ENCODE peak calls at places on chromosomes 1 and 21, in five cellular contexts. T is upper lobe of left lung, B is lower leg skin, N is right lobe of liver, V is esophagus muscularis mucosa. C is an unnamed sample.

GRCh38 chr1:205939690-205940330 is 3.4 kb downstream of the SLC26A9 start:
- DNase-seq in T (no peak), B (no peak), N (no peak), V (no peak), C (peak; percentile 68)

GRCh38 chr1:147890177-147890790 is 12.3 kb upstream of the GJA8 start:
- DNase-seq in T (peak; percentile 94), B (peak; percentile 24), N (peak; percentile 60), V (peak; percentile 92), C (peak; percentile 74)

GRCh38 chr1:44532567-44532944 is 127.5 kb downstream of the RNF220 start:
- DNase-seq in T (no peak), B (no peak), N (no peak), V (no peak), C (no peak)

GRCh38 chr1:204294371-204294770 is 65.4 kb downstream of the PLEKHA6 start:
- DNase-seq in T (no peak), B (peak; percentile 73), N (no peak), V (no peak), C (no peak)

GRCh38 chr1:220487297-220487820 is 40.6 kb upstream of the MARK1 start:
- DNase-seq in T (no peak), B (no peak), N (no peak), V (peak; percentile 75), C (no peak)

GRCh38 chr21:41765393-41765950 is 1.4 kb downstream of the RIPK4 start:
- DNase-seq in T (no peak), B (no peak), N (no peak), V (no peak), C (no peak)

GRCh38 chr1:54788462-54788861 is 12.7 kb downstream of the TTC22 start:
- DNase-seq in T (no peak), B (no peak), N (no peak), V (no peak), C (no peak)

GRCh38 chr1:28104866-28105467 is 16.6 kb upstream of the EYA3 start:
- DNase-seq in T (no peak), B (no peak), N (no peak), V (no peak), C (peak; percentile 75)

GRCh38 chr1:224569276-224569675 is 46.8 kb upstream of the CNIH3 start:
- DNase-seq in T (no peak), B (no peak), N (no peak), V (peak; percentile 24), C (no peak)

GRCh38 chr1:113088972-113089371 is 16.0 kb downstream of the LRIG2 start:
- DNase-seq in T (no peak), B (no peak), N (no peak), V (no peak), C (no peak)

GRCh38 chr1:15712158-15712557 is 23.9 kb upstream of the SLC25A34 start:
- DNase-seq in T (no peak), B (no peak), N (no peak), V (no peak), C (no peak)

GRCh38 chr1:96388421-96389310 is 332.9 kb upstream of the PTBP2 start:
- DNase-seq in T (no peak), B (no peak), N (no peak), V (no peak), C (no peak)

GRCh38 chr1:199774433-199775089 is 252.9 kb upstream of the NR5A2 start:
- DNase-seq in T (no peak), B (no peak), N (peak; percentile 31), V (no peak), C (no peak)

GRCh38 chr21:41411449-41412089 is 14.5 kb upstream of the MX1 start:
- DNase-seq in T (no peak), B (no peak), N (no peak), V (no peak), C (peak; percentile 74)

GRCh38 chr1:238380167-238380566 is 489.4 kb upstream of the ZP4 start:
- DNase-seq in T (no peak), B (no peak), N (no peak), V (no peak), C (no peak)

GRCh38 chr1:153415850-153416570 is at the start of gene S100A7A:
- DNase-seq in T (no peak), B (no peak), N (no peak), V (no peak), C (no peak)

GRCh38 chr1:209728466-209728865 is 23.8 kb downstream of the HSD11B1 start:
- DNase-seq in T (no peak), B (no peak), N (no peak), V (no peak), C (no peak)

GRCh38 chr1:61077676-61078521 is 4.5 kb upstream of the NFIA start:
- DNase-seq in T (no peak), B (peak; percentile 96), N (peak; percentile 93), V (peak; percentile 95), C (peak; percentile 92)

GRCh38 chr1:79885101-79885500 is 878.6 kb upstream of the ADGRL4 start:
- DNase-seq in T (no peak), B (no peak), N (no peak), V (no peak), C (no peak)

GRCh38 chr1:13617773-13618172 is 34.1 kb downstream of the PDPN start:
- DNase-seq in T (no peak), B (no peak), N (no peak), V (no peak), C (no peak)

GRCh38 chr1:198001776-198002408 is 84.7 kb downstream of the LHX9 start:
- DNase-seq in T (no peak), B (no peak), N (no peak), V (no peak), C (no peak)

DNA sequence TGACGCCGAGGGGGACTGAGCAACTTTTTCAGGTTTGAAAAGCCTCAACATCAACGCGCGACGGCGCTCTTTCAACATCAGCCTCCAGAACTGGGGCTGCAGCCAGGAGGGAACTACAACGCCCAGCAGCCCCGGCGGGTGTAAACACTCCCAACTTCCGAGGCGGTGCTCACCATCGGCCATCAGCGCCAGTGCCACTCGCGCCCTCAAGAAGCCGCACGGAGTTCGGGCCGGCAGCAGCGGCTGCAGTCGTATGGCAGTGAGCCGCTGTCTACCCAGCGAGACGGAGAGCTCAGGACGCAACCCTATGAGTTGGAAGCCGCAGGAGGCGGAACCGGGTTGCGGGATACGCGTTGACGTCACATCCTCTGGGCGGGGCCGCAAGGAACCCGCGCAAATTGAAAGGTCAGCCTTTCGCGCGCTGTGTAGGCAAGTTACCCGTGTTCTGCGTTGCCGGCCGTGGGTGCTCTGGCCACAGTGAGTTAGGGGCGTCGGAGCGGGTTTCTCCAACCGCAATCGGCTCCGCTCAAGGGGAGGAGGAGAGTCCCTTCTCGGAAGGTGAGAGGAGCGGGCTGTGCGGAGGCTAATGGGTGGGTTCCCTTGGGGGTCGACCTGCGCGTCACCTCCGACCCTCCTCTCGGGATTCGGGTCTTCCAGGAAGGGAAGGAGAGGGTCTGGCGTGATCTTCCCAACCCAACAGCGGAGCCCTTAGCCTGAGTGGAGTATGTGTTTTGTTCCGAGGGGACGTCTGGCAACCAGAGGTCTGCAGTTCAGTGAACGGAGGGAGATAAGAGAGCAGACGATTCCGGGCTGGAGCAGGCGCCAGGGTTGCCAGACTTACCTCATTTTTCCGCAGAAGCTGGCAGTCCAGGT is at the start of gene EXO1:
- DNase-seq in T (peak; percentile 94), B (peak; percentile 77), N (peak; percentile 90), V (peak; percentile 95), C (peak; percentile 86)
- TF ChIP-seq POLR2A in T (no peak), B (no peak), N (no peak), V (no peak), C (no peak)

GRCh38 chr1:23910553-23911246 is 2.5 kb downstream of the CNR2 start:
- DNase-seq in T (no peak), B (no peak), N (no peak), V (no peak), C (no peak)

GRCh38 chr1:23906731-23907130 is 6.4 kb downstream of the CNR2 start:
- DNase-seq in T (no peak), B (no peak), N (no peak), V (no peak), C (no peak)

GRCh38 chr1:23910144-23910543 is 3.0 kb downstream of the CNR2 start:
- DNase-seq in T (no peak), B (no peak), N (no peak), V (no peak), C (no peak)

GRCh38 chr1:23909412-23909811 is 3.8 kb downstream of the CNR2 start:
- DNase-seq in T (no peak), B (no peak), N (no peak), V (no peak), C (no peak)

GRCh38 chr1:23908453-23909341 is 4.5 kb downstream of the CNR2 start:
- DNase-seq in T (no peak), B (no peak), N (no peak), V (no peak), C (no peak)
- TF ChIP-seq POLR2A in T (no peak), B (no peak), N (no peak), V (no peak), C (no peak)

GRCh38 chr1:71054791-71055190 is 7.2 kb upstream of the PTGER3 start:
- DNase-seq in T (peak; percentile 34), B (no peak), N (no peak), V (no peak), C (no peak)

GRCh38 chr1:71053758-71054157 is 6.1 kb upstream of the PTGER3 start:
- DNase-seq in T (no peak), B (no peak), N (no peak), V (no peak), C (no peak)

GRCh38 chr1:71049951-71050598 is 2.5 kb upstream of the PTGER3 start:
- DNase-seq in T (no peak), B (no peak), N (no peak), V (no peak), C (no peak)

GRCh38 chr1:71053146-71053545 is 5.5 kb upstream of the PTGER3 start:
- DNase-seq in T (no peak), B (no peak), N (no peak), V (no peak), C (no peak)

DNA sequence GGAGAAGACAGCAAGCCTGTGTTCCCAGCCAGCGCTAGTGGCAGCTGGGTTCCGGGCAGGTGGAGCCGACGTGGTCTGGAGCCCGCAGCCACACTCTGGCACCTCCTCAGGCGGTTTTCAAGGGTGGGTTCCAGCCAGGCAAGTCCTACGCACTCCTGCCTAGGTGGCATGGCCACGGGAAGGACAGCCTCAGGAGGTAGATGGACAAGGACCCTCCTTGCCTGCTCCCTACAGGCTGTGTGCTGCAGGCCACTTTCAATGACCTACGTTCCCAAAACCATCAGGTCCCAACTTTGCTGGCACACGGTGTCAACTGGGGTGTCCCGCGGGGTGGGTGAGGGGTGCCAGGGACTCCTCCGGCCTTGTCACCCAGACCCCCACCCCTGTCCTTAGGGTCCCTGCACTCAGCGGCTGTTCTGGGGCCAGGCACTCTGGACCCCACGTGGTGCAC is 6.7 kb upstream of the PTGER3 start:
- DNase-seq in T (peak; percentile 53), B (no peak), N (no peak), V (no peak), C (no peak)
- TF ChIP-seq POLR2A in T (no peak), B (no peak), N (no peak), V (no peak), C (no peak)

DNA sequence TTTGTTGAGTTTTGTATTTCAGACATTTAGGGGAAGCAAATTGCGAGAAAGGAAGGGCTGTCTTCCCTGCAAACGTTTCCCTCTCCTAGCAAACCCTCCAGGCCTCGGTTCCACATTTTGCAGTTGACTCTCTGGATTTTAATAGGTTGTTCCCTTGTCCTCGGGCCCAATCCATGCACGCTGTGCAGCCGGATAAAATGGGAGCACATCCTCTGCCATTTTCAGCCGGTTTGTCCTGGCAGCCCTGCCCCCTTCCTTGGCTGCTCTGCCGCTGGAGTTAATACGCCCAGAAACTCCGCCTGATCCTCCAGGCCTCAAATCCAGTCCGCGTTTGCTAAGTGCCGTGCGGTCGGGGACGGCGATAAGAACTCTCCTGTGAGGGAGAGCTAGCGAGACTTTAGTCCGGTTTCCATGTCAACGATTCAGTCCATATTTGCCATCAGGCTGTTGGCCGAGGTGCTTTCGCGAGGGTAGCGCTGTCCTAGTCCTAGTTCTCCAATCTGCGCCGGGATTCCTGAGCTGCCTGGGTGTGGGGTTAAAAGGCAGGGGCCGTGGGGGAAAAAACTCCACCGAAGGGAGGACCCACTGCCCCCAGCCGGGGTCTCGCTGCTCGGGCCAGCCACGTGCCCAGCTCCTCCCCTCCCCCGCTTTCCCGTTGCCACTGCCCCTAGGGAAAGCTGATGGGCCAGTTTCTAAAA is 2.9 kb upstream of the ARID1A start:
- DNase-seq in T (peak; percentile 86), B (peak; percentile 95), N (peak; percentile 88), V (peak; percentile 96), C (peak; percentile 94)
- TF ChIP-seq POLR2A in T (peak; percentile 67), B (no peak), N (peak; percentile 34), V (peak; percentile 53), C (no peak)